ENCODE peak calls at places on chromosomes 11 and 22, in nine cellular contexts. H, D, R, M, X, Z, O, L and K are unnamed samples.

GRCh38 chr11:132992838-132993680 is 539.2 kb downstream of the OPCML start:
- DNase-seq in H (no peak), D (no peak), R (peak; percentile 13), M (no peak), X (peak; percentile 55), Z (no peak), O (no peak), L (no peak), K (no peak)

GRCh38 chr11:79080506-79080905 is 360.3 kb downstream of the TENM4 start:
- DNase-seq in H (no peak), D (no peak), R (peak; percentile 69), M (no peak), X (no peak), Z (no peak), O (no peak), L (no peak), K (no peak)

GRCh38 chr11:3609416-3610265 is 32.2 kb downstream of the ART5 start:
- DNase-seq in H (peak; percentile 68), D (no peak), R (peak; percentile 54), M (no peak), X (no peak), Z (no peak), O (no peak), L (no peak), K (peak; percentile 42)

GRCh38 chr22:37752189-37753061 is 55.3 kb upstream of the GCAT start:
- DNase-seq in H (peak; percentile 73), D (no peak), R (peak; percentile 99), M (peak; percentile 97), X (peak; percentile 90), Z (peak; percentile 99), O (no peak), L (peak; percentile 97), K (no peak)

GRCh38 chr11:11306855-11307254 is 46.2 kb downstream of the CSNK2A3 start:
- DNase-seq in H (no peak), D (no peak), R (peak; percentile 2), M (no peak), X (peak; percentile 11), Z (no peak), O (no peak), L (no peak), K (no peak)

GRCh38 chr11:89405629-89406028 is 85.5 kb downstream of the NOX4 start:
- DNase-seq in H (peak; percentile 68), D (no peak), R (peak; percentile 20), M (no peak), X (no peak), Z (no peak), O (no peak), L (no peak), K (no peak)

GRCh38 chr11:134679592-134679991 is 267.6 kb upstream of the B3GAT1 start:
- DNase-seq in H (no peak), D (no peak), R (no peak), M (peak; percentile 29), X (no peak), Z (no peak), O (no peak), L (no peak), K (no peak)

GRCh38 chr11:96200243-96200642 is 142.8 kb downstream of the MAML2 start:
- DNase-seq in H (peak; percentile 55), D (no peak), R (peak; percentile 84), M (no peak), X (peak; percentile 88), Z (no peak), O (no peak), L (no peak), K (no peak)

GRCh38 chr11:64970731-64971151 is 1.2 kb downstream of the MAJIN start:
- DNase-seq in H (no peak), D (no peak), R (no peak), M (no peak), X (no peak), Z (no peak), O (no peak), L (no peak), K (no peak)

GRCh38 chr11:87456499-87456898 is 418.8 kb downstream of the TMEM135 start:
- DNase-seq in H (no peak), D (no peak), R (no peak), M (no peak), X (no peak), Z (no peak), O (no peak), L (no peak), K (no peak)
- H3K4me1 ChIP-seq in H (no peaks in the 10 kb centered on the region), D (no peaks in the 10 kb centered on the region), R (peaks cover 21% of the 10 kb centered on the region), M (peaks cover 6% of the 10 kb centered on the region), X (no peaks in the 10 kb centered on the region), Z (no peaks in the 10 kb centered on the region), O (no peaks in the 10 kb centered on the region), L (peaks cover 12% of the 10 kb centered on the region), K (no peaks in the 10 kb centered on the region)

DNA sequence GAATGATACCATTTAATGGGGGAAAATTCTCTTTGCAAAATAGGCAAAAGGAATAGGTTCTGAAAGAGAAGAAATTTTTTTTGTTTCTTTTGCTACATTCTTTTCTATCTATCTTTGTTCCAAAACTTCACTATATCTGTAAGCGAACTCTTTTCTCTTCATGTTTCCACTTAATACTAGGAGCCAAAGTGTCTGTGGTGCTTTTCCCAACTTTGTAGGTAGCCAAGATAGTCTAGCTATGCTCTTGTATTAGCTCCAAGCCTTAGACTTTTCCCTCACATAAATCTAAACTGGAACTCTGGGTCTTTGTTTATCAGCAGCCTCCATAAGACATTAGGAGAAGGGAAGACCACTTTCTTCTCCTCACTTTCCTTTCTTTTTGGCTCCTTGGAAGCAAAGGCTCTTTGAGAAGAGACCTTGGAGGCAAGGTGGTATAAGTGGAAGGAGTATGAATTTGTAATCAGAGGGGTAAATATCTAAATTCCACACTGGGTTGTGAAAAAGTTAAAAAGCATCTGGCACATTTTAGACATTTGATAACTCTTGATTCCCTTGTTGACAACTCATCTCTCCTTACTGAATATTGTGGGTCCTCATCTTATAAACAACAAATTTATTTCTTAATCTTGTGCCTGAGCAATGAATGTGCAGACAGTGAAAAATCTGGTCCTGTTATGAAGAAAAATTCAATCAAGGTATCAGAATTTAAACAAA is 130.0 kb downstream of the EHF start:
- DNase-seq in H (no peak), D (no peak), R (peak; percentile 47), M (no peak), X (peak; percentile 4), Z (no peak), O (no peak), L (no peak), K (no peak)
- H3K27ac ChIP-seq in H (no peak overlapping the region), D (no peak overlapping the region), R (no peak overlapping the region), M (no peak overlapping the region), X (no peak overlapping the region), Z (no peak overlapping the region), O (no peak overlapping the region), L (no peak overlapping the region), K (no peak overlapping the region)

DNA sequence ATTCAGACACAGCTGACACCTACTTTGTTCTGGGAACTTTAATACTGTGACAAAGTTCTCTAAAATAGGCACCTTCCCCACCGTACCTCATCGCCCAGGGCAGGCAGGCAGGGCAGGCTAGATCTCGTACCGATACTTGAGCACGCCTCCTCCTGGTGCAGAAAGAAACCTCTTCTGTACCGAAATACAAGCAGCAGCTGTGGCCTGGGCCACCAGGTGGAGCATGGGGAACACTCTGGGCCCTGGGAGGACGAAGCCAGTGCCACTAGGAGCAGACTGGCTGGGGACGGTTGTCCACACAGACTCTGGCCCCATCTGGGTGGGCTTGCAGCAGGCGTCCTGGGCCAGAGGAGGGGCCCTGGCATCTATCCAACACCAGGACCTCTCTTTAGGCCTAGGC is 12.8 kb downstream of the PMM1 start:
- DNase-seq in H (peak; percentile 92), D (no peak), R (peak; percentile 48), M (no peak), X (peak; percentile 34), Z (no peak), O (no peak), L (peak; percentile 72), K (no peak)
- H3K36me3 ChIP-seq in H (no peaks in the 10 kb centered on the region), D (peaks cover 5% of the 10 kb centered on the region), R (no peaks in the 10 kb centered on the region), M (peaks cover 10% of the 10 kb centered on the region), X (peaks cover 25% of the 10 kb centered on the region), Z (peaks cover 6% of the 10 kb centered on the region), O (peaks cover 23% of the 10 kb centered on the region), L (no peaks in the 10 kb centered on the region), K (peaks cover 62% of the 10 kb centered on the region)

DNA sequence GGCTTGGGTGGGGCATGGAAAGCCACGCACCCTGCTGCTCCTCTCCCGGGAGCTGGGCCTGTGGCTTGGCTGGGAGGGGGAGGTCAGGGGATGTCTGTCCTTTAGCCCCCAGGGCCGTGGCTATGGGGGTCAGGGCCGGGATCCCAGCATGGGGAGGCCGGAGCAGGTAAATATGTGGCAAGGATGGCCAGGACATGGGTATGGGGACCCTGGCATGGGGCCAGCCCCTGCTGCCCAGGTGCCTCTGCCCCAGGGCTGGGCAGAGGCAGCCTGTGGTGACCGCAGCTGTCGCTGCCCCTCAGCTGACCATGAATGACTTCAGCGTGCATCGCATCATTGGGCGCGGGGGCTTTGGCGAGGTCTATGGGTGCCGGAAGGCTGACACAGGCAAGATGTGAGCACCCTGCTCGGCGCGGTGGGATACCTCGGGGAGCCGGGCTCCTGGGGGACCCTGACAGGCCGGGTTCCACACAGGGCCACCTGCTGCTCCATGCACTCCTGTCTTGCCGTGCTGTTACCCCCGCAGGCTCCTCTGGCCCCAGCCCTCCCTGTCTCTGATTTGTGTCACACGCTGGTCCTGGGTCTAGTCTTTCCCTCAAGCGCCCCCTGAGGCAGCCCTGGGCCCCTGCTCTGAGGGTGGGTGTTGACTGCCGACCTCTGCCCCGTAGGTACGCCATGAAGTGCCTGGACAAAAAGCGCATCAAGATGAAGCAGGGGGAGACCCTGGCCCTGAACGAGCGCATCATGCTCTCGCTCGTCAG is 8.1 kb upstream of the ANKRD13D start:
- DNase-seq in H (no peak), D (no peak), R (no peak), M (peak; percentile 63), X (no peak), Z (peak; percentile 74), O (no peak), L (peak; percentile 46), K (no peak)
- H3K4me1 ChIP-seq in H (peaks cover 8% of the 10 kb centered on the region), D (peaks cover 87% of the 10 kb centered on the region), R (peaks cover 14% of the 10 kb centered on the region), M (peaks cover 31% of the 10 kb centered on the region), X (peaks cover 15% of the 10 kb centered on the region), Z (peaks cover 3% of the 10 kb centered on the region), O (peaks cover 73% of the 10 kb centered on the region), L (peaks cover 22% of the 10 kb centered on the region), K (peaks cover 49% of the 10 kb centered on the region)

GRCh38 chr11:87019582-87020271 is 18.0 kb upstream of the TMEM135 start:
- DNase-seq in H (no peak), D (no peak), R (no peak), M (no peak), X (no peak), Z (no peak), O (no peak), L (no peak), K (no peak)
- H3K27ac ChIP-seq in H (no peak overlapping the region), D (no peak overlapping the region), R (no peak overlapping the region), M (no peak overlapping the region), X (no peak overlapping the region), Z (no peak overlapping the region), O (no peak overlapping the region), L (no peak overlapping the region), K (no peak overlapping the region)